ENCODE peak calls at places on chromosome 1, in ten cellular contexts. V, E, A, G, W, U, I, X, J and S are unnamed samples. For H3K4me1, the result is how much of the 10 kb centered on the place peaks cover.

GRCh38 chr1:18238190-18238589 is 130.6 kb downstream of the IGSF21 start:
- DNase-seq in X (no peak), I (no peak), A (no peak), W (no peak), G (no peak), V (no peak), E (no peak), J (no peak), U (no peak), S (no peak)

GRCh38 chr1:220915117-220915440 is 35.8 kb downstream of the HLX start:
- DNase-seq in U (no peak), I (no peak), G (no peak), A (no peak), E (no peak), X (no peak), J (no peak), V (no peak), W (no peak), S (no peak)

GRCh38 chr1:100433563-100433962 is 81.3 kb downstream of the CDC14A start:
- DNase-seq in U (no peak), A (no peak), I (no peak), X (no peak), V (no peak), W (no peak), J (no peak), G (no peak), E (no peak), S (no peak)

GRCh38 chr1:116807871-116808450 is 53.7 kb downstream of the CD2 start:
- DNase-seq in W (no peak), V (no peak), U (no peak), E (no peak), G (no peak), I (no peak), A (no peak), X (no peak), J (no peak), S (no peak)

GRCh38 chr1:228034954-228035837 is 28.4 kb downstream of the WNT3A start:
- DNase-seq in U (peak), J (no peak), A (no peak), E (no peak), I (no peak), V (no peak), X (no peak), W (no peak), G (no peak), S (no peak)

GRCh38 chr1:8017495-8018310 is 8.4 kb downstream of the ERRFI1 start:
- DNase-seq in W (no peak), U (no peak), X (peak), V (no peak), A (no peak), I (peak), E (no peak), G (no peak), J (peak), S (no peak)

GRCh38 chr1:150311762-150312161 is 9.6 kb upstream of the PRPF3 start:
- DNase-seq in A (no peak), J (no peak), U (no peak), E (no peak), I (no peak), X (no peak), W (no peak), G (no peak), V (no peak), S (no peak)

GRCh38 chr1:202202500-202203168 is 9.0 kb downstream of the LGR6 start:
- DNase-seq in E (no peak), G (no peak), J (no peak), U (no peak), I (no peak), V (no peak), X (no peak), A (no peak), W (no peak), S (peak)

GRCh38 chr1:24904731-24905354 is 25.2 kb downstream of the RUNX3 start:
- DNase-seq in V (no peak), E (no peak), X (no peak), W (peak), A (no peak), U (no peak), J (no peak), I (no peak), G (no peak), S (no peak)

GRCh38 chr1:226662704-226663326 is 76.3 kb downstream of the ITPKB start:
- DNase-seq in W (peak), V (peak), J (no peak), A (peak), E (peak), X (peak), U (peak), G (peak), I (peak), S (peak)

GRCh38 chr1:165773324-165773965 is 4.8 kb upstream of the TMCO1 start:
- DNase-seq in X (no peak), A (no peak), G (peak), W (no peak), E (no peak), U (no peak), V (no peak), I (peak), J (no peak), S (no peak)

GRCh38 chr1:155974208-155975165 is 3.9 kb downstream of the ARHGEF2 start:
- DNase-seq in J (no peak), E (no peak), U (no peak), V (no peak), A (no peak), I (peak), W (no peak), X (no peak), G (no peak), S (no peak)

GRCh38 chr1:155976913-155977606 is 1.3 kb downstream of the ARHGEF2 start:
- DNase-seq in X (no peak), A (no peak), W (peak), I (no peak), J (no peak), G (no peak), V (no peak), U (no peak), E (no peak), S (peak)

GRCh38 chr1:155975375-155976061 is 2.8 kb downstream of the ARHGEF2 start:
- DNase-seq in U (no peak), X (no peak), V (no peak), J (no peak), E (no peak), I (no peak), W (no peak), G (no peak), A (no peak), S (no peak)

GRCh38 chr1:155977607-155978324 is 581 bp downstream of the ARHGEF2 start:
- DNase-seq in V (peak), G (peak), U (peak), J (peak), W (peak), X (peak), A (no peak), E (no peak), I (no peak), S (no peak)

GRCh38 chr1:155976062-155976912 is 2.1 kb downstream of the ARHGEF2 start:
- DNase-seq in J (peak), E (peak), U (no peak), I (peak), X (peak), A (peak), W (peak), V (peak), G (peak), S (peak)
- H3K4me1 ChIP-seq in J (under half), E (under half), U (under half), I (under half), X (half or more), A (under half), W (half or more), V (half or more), G (half or more), S (half or more)

DNA sequence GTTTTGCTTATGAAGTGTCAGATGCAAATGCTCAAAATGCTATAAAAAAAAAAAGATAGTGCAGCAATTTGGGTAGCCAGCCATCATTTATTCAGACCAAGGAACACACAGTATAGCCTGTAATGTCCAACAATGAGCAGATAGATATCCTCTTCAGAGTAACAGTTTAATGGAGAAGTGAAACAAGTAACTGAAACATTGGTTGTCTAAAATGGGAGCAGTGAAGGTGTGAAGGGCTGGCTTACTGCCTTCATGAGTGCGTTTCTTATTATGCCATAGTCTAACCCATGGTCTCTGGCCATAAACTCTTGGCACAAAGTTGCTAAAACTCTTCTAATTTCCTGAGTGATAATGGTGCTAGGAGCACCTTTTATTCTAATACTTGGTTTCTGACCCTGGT is 11.4 kb downstream of the RGS5 start:
- DNase-seq in X (no peak), A (no peak), W (no peak), I (no peak), G (no peak), J (no peak), U (no peak), V (no peak), E (no peak), S (no peak)
- H3K4me1 ChIP-seq in X (under half), A (under half), W (under half), I (under half), G (under half), J (under half), U (under half), V (under half), E (under half), S (under half)

GRCh38 chr1:205580923-205581180 is 51.0 kb downstream of the ELK4 start:
- DNase-seq in G (no peak), I (no peak), J (no peak), U (no peak), E (no peak), A (no peak), X (no peak), W (no peak), V (no peak), S (no peak)

GRCh38 chr1:205582471-205583291 is 49.1 kb downstream of the ELK4 start:
- DNase-seq in V (no peak), A (no peak), G (no peak), W (peak), J (no peak), X (no peak), I (no peak), U (no peak), E (no peak), S (peak)

GRCh38 chr1:205581321-205581980 is 50.4 kb downstream of the ELK4 start:
- DNase-seq in E (no peak), I (no peak), A (no peak), W (no peak), G (no peak), J (no peak), X (no peak), V (no peak), U (no peak), S (no peak)

GRCh38 chr1:205583461-205584130 is 48.2 kb downstream of the ELK4 start:
- DNase-seq in G (no peak), W (peak), J (no peak), V (no peak), A (no peak), X (no peak), I (no peak), E (no peak), U (no peak), S (no peak)

GRCh38 chr1:205582046-205582445 is 49.8 kb downstream of the ELK4 start:
- DNase-seq in W (no peak), U (no peak), E (no peak), G (no peak), X (no peak), J (no peak), V (no peak), I (no peak), A (no peak), S (no peak)
- H3K4me1 ChIP-seq in W (under half), U (under half), E (under half), G (under half), X (under half), J (under half), V (under half), I (under half), A (under half), S (under half)

GRCh38 chr1:2315711-2316450 is 75.5 kb downstream of the MORN1 start:
- DNase-seq in U (no peak), I (no peak), X (no peak), E (no peak), W (no peak), A (no peak), V (no peak), J (no peak), G (no peak), S (no peak)
- H3K4me1 ChIP-seq in U (under half), I (under half), X (under half), E (under half), W (under half), A (under half), V (under half), J (under half), G (under half), S (under half)

DNA sequence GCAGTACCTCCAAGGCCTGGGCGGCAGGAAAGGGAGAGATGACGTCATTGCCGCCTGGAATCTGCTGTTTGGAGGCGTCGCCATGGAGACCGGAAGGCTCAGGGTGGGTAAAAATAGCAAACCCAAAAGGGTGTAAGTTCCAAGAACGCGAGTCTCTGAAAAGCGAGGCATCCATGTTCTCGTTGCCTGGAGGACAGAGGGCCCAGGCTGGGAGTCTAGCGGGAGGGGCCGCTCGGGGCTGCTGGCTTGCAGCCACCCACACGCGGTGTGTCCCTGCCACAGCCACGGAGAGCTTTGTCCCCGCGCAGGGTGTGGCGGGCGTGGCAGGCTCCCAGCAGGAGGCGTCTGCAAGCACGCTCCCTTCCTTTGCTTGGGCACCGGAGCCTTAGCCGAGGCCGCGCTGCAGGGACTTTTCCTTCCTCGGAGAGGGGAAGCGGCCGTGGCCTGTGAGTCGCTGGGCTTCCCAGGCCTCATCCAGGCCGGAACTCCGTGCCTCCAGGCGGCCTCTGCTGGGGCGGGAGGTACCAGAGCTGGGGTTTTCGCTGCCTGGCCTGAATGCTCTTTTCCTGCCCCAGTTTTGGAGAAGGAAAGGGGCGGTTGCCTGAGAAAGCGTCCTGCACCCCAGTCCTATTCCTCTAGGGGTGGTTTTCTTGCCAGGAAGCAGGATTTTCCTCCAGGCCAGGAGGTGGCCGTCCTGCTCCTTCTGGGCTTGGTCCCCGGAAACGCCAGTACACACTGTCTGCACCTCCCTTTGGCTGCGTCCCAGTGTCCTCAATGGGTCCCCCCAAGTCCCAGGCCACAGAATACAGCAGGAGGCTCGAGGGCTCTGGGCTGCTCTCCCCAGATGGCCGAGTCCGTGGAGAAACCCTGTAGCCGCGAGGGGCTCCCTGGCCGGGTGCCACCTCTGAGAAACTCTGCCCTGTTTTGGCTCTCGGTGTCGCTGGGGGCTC is 15.3 kb upstream of the SKI start:
- DNase-seq in X (peak), W (peak), A (peak), E (peak), J (peak), I (peak), V (peak), G (peak), U (peak), S (peak)
- H3K4me1 ChIP-seq in X (under half), W (under half), A (under half), E (under half), J (under half), I (under half), V (under half), G (under half), U (under half), S (half or more)

GRCh38 chr1:212109713-212110112 is 74.2 kb downstream of the DTL start:
- DNase-seq in V (no peak), U (no peak), E (no peak), J (no peak), I (peak), X (no peak), A (no peak), G (peak), W (no peak), S (no peak)

GRCh38 chr1:212107481-212107880 is 71.9 kb downstream of the DTL start:
- DNase-seq in I (no peak), W (no peak), V (no peak), U (no peak), X (no peak), E (no peak), A (no peak), J (no peak), G (no peak), S (no peak)

GRCh38 chr1:212106286-212106792 is 70.8 kb downstream of the DTL start:
- DNase-seq in U (no peak), X (no peak), V (no peak), G (no peak), J (no peak), A (no peak), E (no peak), I (peak), W (no peak), S (no peak)

GRCh38 chr1:212108981-212109380 is 73.4 kb downstream of the DTL start:
- DNase-seq in I (no peak), V (no peak), A (no peak), E (no peak), W (no peak), X (no peak), G (no peak), J (no peak), U (no peak), S (no peak)

GRCh38 chr1:212108187-212108586 is 72.6 kb downstream of the DTL start:
- DNase-seq in G (no peak), U (no peak), V (no peak), I (no peak), W (no peak), E (no peak), A (no peak), X (no peak), J (no peak), S (no peak)
- H3K4me1 ChIP-seq in G (under half), U (under half), V (under half), I (under half), W (under half), E (under half), A (under half), X (under half), J (under half), S (half or more)

GRCh38 chr1:66492424-66492823 is 41.5 kb upstream of the SGIP1 start:
- DNase-seq in G (no peak), A (no peak), E (no peak), X (no peak), I (no peak), W (no peak), V (no peak), J (no peak), U (no peak), S (no peak)
- H3K4me1 ChIP-seq in G (under half), A (under half), E (under half), X (under half), I (under half), W (under half), V (under half), J (under half), U (under half), S (under half)

GRCh38 chr1:161198877-161199431 is at the start of gene ADAMTS4:
- DNase-seq in U (no peak), V (no peak), W (peak), I (peak), E (peak), X (peak), J (peak), A (no peak), G (no peak), S (peak)
- H3K4me1 ChIP-seq in U (under half), V (under half), W (under half), I (half or more), E (under half), X (under half), J (half or more), A (under half), G (under half), S (half or more)

DNA sequence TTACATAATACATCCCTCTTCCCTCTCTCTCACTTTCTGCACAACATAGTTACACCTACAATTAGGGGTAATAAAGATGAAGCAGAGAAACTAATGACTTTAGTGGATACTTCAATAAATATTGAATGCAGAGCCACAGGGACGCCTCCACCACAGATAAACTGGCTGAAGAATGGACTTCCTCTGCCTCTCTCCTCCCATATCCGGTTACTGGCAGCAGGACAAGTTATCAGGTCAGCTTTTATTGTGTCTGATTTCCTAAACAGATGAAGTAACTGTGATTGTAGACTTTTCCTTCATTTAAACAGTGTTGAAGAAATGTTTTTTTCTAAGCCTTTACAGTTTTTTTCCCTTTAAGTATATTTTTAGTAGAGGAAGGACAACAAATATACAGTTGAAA is 281.6 kb downstream of the TPR start:
- DNase-seq in V (no peak), U (no peak), W (no peak), G (peak), E (no peak), I (no peak), X (no peak), A (no peak), J (no peak), S (no peak)
- H3K4me1 ChIP-seq in V (under half), U (under half), W (under half), G (under half), E (under half), I (under half), X (under half), A (under half), J (under half), S (under half)